ENCODE peak calls at places on chromosomes 6 and 20, in ten cellular contexts. M is psoas muscle; H is lower lobe of right lung; R is heart left ventricle; W is A549; K is PC-3; F is GM23338; X is CD8-positive, alpha-beta T cell; D is OCI-LY7; J is BE2C. V is an unnamed sample. For H3K4me1, the result is how much of the 10 kb centered on the place peaks cover.

GRCh38 chr20:58054082-58054481 is 174.4 kb downstream of the ANKRD60 start:
- DNase-seq in M (no peak), H (no peak), J (no peak), W (no peak), R (no peak), X (peak), D (no peak), K (no peak), F (no peak), V (no peak)

GRCh38 chr6:158818008-158818579 is 1.1 kb downstream of the EZR start:
- DNase-seq in J (peak), F (peak), W (peak), X (peak), K (peak), R (peak), D (peak), M (peak), H (peak), V (peak)

GRCh38 chr6:107179004-107179403 is 63.7 kb upstream of the BEND3 start:
- DNase-seq in R (no peak), K (peak), H (no peak), M (no peak), D (peak), X (no peak), F (peak), W (peak), J (peak), V (no peak)

GRCh38 chr6:305371-306206 is 13.3 kb downstream of the DUSP22 start:
- DNase-seq in W (no peak), X (no peak), J (no peak), D (peak), R (no peak), M (no peak), F (no peak), H (no peak), K (no peak), V (no peak)

GRCh38 chr20:23509580-23509913 is 18.6 kb downstream of the CST8 start:
- DNase-seq in H (no peak), D (no peak), J (no peak), W (no peak), M (no peak), F (no peak), K (no peak), R (no peak), X (no peak), V (no peak)

GRCh38 chr6:1255646-1256365 is 56.1 kb upstream of the FOXQ1 start:
- DNase-seq in D (no peak), X (no peak), H (no peak), J (no peak), F (no peak), M (no peak), W (no peak), R (no peak), K (no peak), V (no peak)

GRCh38 chr6:16150098-16150497 is 21.2 kb downstream of the MYLIP start:
- DNase-seq in M (no peak), W (no peak), J (no peak), R (no peak), K (no peak), F (no peak), H (no peak), X (no peak), D (no peak), V (no peak)

GRCh38 chr6:72286911-72287311 is 335.0 kb upstream of the KCNQ5 start:
- DNase-seq in W (no peak), F (no peak), H (no peak), K (peak), X (no peak), D (no peak), R (no peak), M (no peak), J (no peak), V (no peak)

GRCh38 chr20:38723069-38723981 is 961 bp upstream of the SLC32A1 start:
- DNase-seq in W (no peak), R (no peak), X (no peak), D (no peak), J (no peak), H (no peak), M (no peak), F (peak), K (no peak), V (no peak)

GRCh38 chr6:52641826-52642225 is 29.1 kb upstream of the TMEM14A start:
- DNase-seq in D (no peak), R (no peak), X (no peak), H (no peak), W (no peak), K (no peak), J (no peak), F (no peak), M (no peak), V (no peak)

GRCh38 chr6:25006565-25007001 is 70.8 kb upstream of the RIPOR2 start:
- DNase-seq in X (no peak), D (peak), J (no peak), H (peak), F (no peak), R (no peak), M (peak), K (peak), W (no peak), V (peak)

GRCh38 chr6:164928366-164929154 is 380.8 kb downstream of the C6orf118 start:
- DNase-seq in J (no peak), D (no peak), R (no peak), M (no peak), F (no peak), X (no peak), K (no peak), H (no peak), W (no peak), V (no peak)

GRCh38 chr6:113591896-113592827 is 265.0 kb upstream of the MARCKS start:
- DNase-seq in D (no peak), X (no peak), F (peak), W (no peak), J (no peak), H (no peak), R (peak), K (no peak), M (no peak), V (no peak)

GRCh38 chr6:132061381-132061780 is 110.2 kb upstream of the CCN2 start:
- DNase-seq in W (no peak), R (no peak), F (no peak), H (no peak), J (no peak), X (no peak), D (no peak), K (no peak), M (no peak), V (no peak)

GRCh38 chr6:168031411-168032382 is 34.2 kb downstream of the KIF25 start:
- DNase-seq in F (no peak), D (no peak), W (no peak), H (no peak), M (no peak), R (peak), K (no peak), J (no peak), X (no peak), V (peak)

GRCh38 chr6:11575408-11576033 is 38.0 kb downstream of the TMEM170B start:
- DNase-seq in R (peak), M (no peak), X (peak), J (peak), K (peak), F (peak), H (no peak), D (peak), W (peak), V (no peak)

GRCh38 chr20:17972121-17972520 is 3.3 kb downstream of the MGME1 start:
- DNase-seq in W (no peak), F (no peak), H (no peak), X (no peak), J (no peak), R (no peak), D (no peak), K (peak), M (no peak), V (no peak)

GRCh38 chr6:45320349-45320748 is 7.8 kb upstream of the RUNX2 start:
- DNase-seq in F (no peak), X (no peak), R (no peak), H (no peak), M (no peak), J (no peak), W (no peak), K (no peak), D (no peak), V (no peak)

GRCh38 chr20:63622732-63623131 is 4.2 kb downstream of the GMEB2 start:
- DNase-seq in J (no peak), H (no peak), R (no peak), D (no peak), F (no peak), M (no peak), K (no peak), X (no peak), W (no peak), V (peak)

GRCh38 chr20:62804021-62804631 is 509 bp upstream of the OGFR start:
- DNase-seq in M (no peak), W (no peak), D (peak), R (no peak), F (no peak), H (no peak), J (no peak), K (no peak), X (peak), V (no peak)

GRCh38 chr6:158707826-158708225 is 58.0 kb downstream of the SYTL3 start:
- DNase-seq in D (peak), H (peak), X (peak), W (no peak), M (no peak), R (peak), F (no peak), J (no peak), K (no peak), V (no peak)

GRCh38 chr6:125444234-125444949 is 142.6 kb upstream of the HDDC2 start:
- DNase-seq in J (peak), F (no peak), X (no peak), M (peak), W (no peak), D (no peak), K (no peak), H (no peak), R (peak), V (peak)

GRCh38 chr20:24608926-24609667 is 139.7 kb downstream of the SYNDIG1 start:
- DNase-seq in X (no peak), F (no peak), H (no peak), J (no peak), D (peak), W (no peak), R (no peak), K (no peak), M (no peak), V (no peak)

GRCh38 chr20:23379772-23380171 is 17.8 kb downstream of the GZF1 start:
- DNase-seq in J (no peak), F (no peak), H (no peak), X (no peak), D (no peak), R (no peak), K (no peak), W (no peak), M (no peak), V (no peak)

GRCh38 chr20:32247957-32248497 is 29.4 kb upstream of the KIF3B start:
- DNase-seq in K (no peak), H (no peak), W (no peak), X (no peak), M (no peak), R (no peak), F (no peak), D (no peak), J (no peak), V (no peak)

GRCh38 chr6:113351183-113351834 is 505.8 kb upstream of the MARCKS start:
- DNase-seq in H (no peak), R (peak), X (no peak), J (no peak), F (no peak), W (no peak), M (no peak), D (no peak), K (peak), V (no peak)

GRCh38 chr20:62365814-62366369 is 1.2 kb downstream of the LAMA5 start:
- DNase-seq in D (peak), J (peak), K (peak), M (peak), H (peak), R (peak), F (peak), W (peak), X (no peak), V (peak)

GRCh38 chr6:50653253-50653652 is 60.1 kb upstream of the TFAP2D start:
- DNase-seq in R (no peak), D (no peak), X (no peak), K (no peak), M (no peak), H (no peak), W (no peak), J (no peak), F (peak), V (no peak)

GRCh38 chr6:169766921-169767736 is 15.7 kb downstream of the ERMARD start:
- DNase-seq in D (no peak), J (no peak), W (no peak), K (no peak), F (no peak), R (no peak), H (no peak), M (no peak), X (no peak), V (no peak)

GRCh38 chr6:147384737-147385710 is 123.5 kb upstream of the SAMD5 start:
- DNase-seq in H (no peak), D (no peak), M (no peak), F (no peak), J (no peak), W (no peak), R (no peak), X (no peak), K (no peak), V (no peak)

GRCh38 chr6:159760602-159761057 is 1.2 kb upstream of the ACAT2 start:
- DNase-seq in F (peak), H (no peak), R (no peak), K (peak), J (no peak), X (no peak), W (peak), D (no peak), M (no peak), V (no peak)

GRCh38 chr6:139159016-139159415 is 24.1 kb downstream of the HECA start:
- DNase-seq in H (no peak), K (no peak), J (no peak), F (no peak), R (no peak), D (no peak), W (no peak), X (no peak), M (no peak), V (no peak)
- H3K4me1 ChIP-seq in H (under half), K (under half), J (under half), F (under half), R (half or more), D (under half), W (under half), X (half or more), M (under half), V (under half)

GRCh38 chr20:1734269-1734858 is 76.8 kb upstream of the SIRPG start:
- DNase-seq in H (no peak), X (no peak), W (peak), K (peak), D (no peak), M (no peak), R (no peak), F (no peak), J (no peak), V (no peak)
- TF ChIP-seq CTCF in H (peak), X (peak), W (peak), K (peak), D (peak), M (no peak), R (no peak), F (peak), J (peak), V (no peak)

GRCh38 chr6:47483516-47483852 is 5.9 kb downstream of the CD2AP start:
- DNase-seq in D (no peak), R (no peak), F (no peak), M (no peak), X (no peak), H (no peak), W (no peak), J (no peak), K (no peak), V (no peak)
- H3K4me1 ChIP-seq in D (under half), R (under half), F (under half), M (under half), X (under half), H (under half), W (half or more), J (under half), K (under half), V (under half)

GRCh38 chr20:16752082-16752481 is 3.9 kb downstream of the OTOR start:
- DNase-seq in F (no peak), J (no peak), R (no peak), X (no peak), M (no peak), W (no peak), H (no peak), K (no peak), D (no peak), V (no peak)

GRCh38 chr20:16752901-16753300 is 4.7 kb downstream of the OTOR start:
- DNase-seq in H (no peak), J (no peak), F (no peak), K (no peak), M (no peak), W (no peak), R (no peak), D (no peak), X (no peak), V (no peak)

GRCh38 chr20:16749573-16749972 is 1.4 kb downstream of the OTOR start:
- DNase-seq in D (no peak), K (no peak), W (no peak), X (no peak), H (no peak), R (no peak), F (peak), M (no peak), J (peak), V (no peak)

GRCh38 chr20:16748058-16748457 is at the start of gene OTOR:
- DNase-seq in M (no peak), J (no peak), K (no peak), F (no peak), H (no peak), D (no peak), R (no peak), W (no peak), X (no peak), V (no peak)

GRCh38 chr20:16747291-16747811 is 807 bp upstream of the OTOR start:
- DNase-seq in H (no peak), F (peak), J (no peak), K (peak), M (no peak), X (no peak), W (peak), D (no peak), R (no peak), V (no peak)
- TF ChIP-seq CTCF in H (peak), F (no peak), J (no peak), K (peak), M (no peak), X (no peak), W (no peak), D (no peak), R (no peak), V (no peak)

DNA sequence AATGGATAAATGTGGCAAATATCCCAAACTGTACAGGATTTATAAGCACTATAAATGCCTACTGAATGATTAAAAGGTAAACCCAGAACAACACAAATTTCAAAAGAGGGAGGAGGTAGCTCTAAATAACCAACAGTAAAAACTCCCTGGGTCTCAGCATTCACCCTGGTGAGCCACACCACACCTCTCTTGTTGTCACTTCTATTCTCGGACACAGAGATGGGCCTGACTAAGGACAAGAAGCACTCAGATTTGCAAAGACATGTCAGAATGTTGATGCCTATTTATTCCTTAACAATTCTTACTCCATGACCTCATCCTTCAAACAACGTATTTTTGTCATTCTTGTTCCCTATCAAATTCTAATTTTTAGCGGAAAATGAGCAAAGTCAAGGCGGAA is 14.7 kb downstream of the TNFRSF21 start:
- DNase-seq in F (no peak), R (no peak), H (no peak), W (no peak), D (no peak), J (no peak), X (no peak), M (no peak), K (no peak), V (no peak)
- H3K4me1 ChIP-seq in F (half or more), R (under half), H (under half), W (under half), D (under half), J (under half), X (under half), M (under half), K (under half), V (under half)

GRCh38 chr6:111957623-111958315 is 84.5 kb upstream of the FYN start:
- DNase-seq in H (no peak), J (peak), X (no peak), R (no peak), F (peak), D (no peak), M (no peak), W (no peak), K (no peak), V (no peak)
- TF ChIP-seq CTCF in H (no peak), J (no peak), X (no peak), R (no peak), F (peak), D (no peak), M (no peak), W (no peak), K (no peak), V (no peak)

DNA sequence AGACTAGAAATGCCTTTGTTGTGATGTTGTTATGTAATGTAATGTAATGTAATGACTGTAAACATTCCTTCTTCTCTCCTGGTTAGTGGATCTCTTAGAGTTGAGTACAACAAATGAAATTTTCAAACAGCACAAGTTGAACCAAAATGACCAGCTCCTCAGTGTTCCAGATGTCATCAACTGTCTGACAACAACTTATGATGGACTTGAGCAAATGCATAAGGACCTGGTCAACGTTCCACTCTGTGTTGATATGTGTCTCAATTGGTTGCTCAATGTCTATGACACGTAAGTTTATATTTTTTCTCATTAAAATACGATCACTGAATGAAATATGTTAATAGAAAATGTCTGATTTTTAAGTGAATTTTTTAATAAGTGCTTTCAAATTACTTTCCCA is 496.7 kb downstream of the UTRN start:
- DNase-seq in F (no peak), K (no peak), W (no peak), D (no peak), X (no peak), H (no peak), J (no peak), M (no peak), R (no peak), V (no peak)
- H3K4me1 ChIP-seq in F (under half), K (under half), W (under half), D (under half), X (under half), H (under half), J (under half), M (under half), R (under half), V (under half)

DNA sequence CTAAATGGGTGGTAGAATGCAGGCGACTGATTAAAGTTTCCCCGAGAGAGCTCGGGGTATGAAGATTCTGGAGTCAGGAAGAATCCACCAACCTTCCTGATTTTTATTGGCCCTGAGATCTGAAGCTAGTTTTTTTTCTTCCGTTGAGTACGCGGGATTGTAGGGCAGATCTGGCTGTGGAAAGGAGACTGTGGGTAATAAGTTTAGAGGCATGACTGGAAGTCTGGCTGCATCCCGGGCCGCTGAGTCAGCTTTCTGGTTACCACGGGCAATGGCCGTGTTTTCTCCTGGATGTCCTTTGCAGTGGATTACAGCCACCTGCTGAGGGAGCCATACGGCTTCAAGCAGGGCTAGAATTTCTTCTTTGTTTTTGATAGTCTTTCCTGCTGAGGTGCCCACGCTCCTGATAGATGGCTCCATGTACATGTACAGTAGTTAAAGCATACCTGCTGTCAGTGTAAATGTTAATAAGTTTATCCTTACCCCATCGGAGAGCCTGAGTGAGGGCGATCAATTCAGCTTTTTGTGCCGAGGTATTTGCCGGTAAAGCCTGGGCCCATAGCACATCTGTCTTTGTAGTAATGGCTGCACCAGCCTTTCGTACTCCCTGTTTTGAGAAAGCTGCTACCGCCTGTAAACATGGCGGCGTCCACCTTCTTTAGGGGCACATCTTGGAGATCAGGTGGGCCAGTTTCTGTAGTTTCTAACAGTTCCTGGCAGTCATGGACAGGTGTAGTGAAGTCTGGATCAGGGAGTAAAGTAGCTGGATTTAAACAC is 154.0 kb downstream of the TRIM27 start:
- DNase-seq in K (peak), W (peak), M (no peak), X (no peak), J (peak), R (no peak), D (no peak), F (peak), H (no peak), V (no peak)
- TF ChIP-seq CTCF in K (peak), W (peak), M (no peak), X (no peak), J (peak), R (no peak), D (peak), F (peak), H (no peak), V (no peak)

V was measured in right lobe of liver.